ENCODE peak calls at places on chromosomes 5 and 9, in six cellular contexts. T, O, Q, R, W and I are unnamed samples.

GRCh38 chr9:3732077-3733038 is 206.6 kb upstream of the RFX3 start:
- DNase-seq in T (no peak), O (peak; percentile 66), Q (peak; percentile 73), R (peak; percentile 89), W (peak; percentile 24), I (peak; percentile 94)

GRCh38 chr9:131982683-131983239 is 96.9 kb downstream of the MED27 start:
- DNase-seq in T (no peak), O (no peak), Q (no peak), R (peak; percentile 54), W (no peak), I (no peak)

GRCh38 chr9:89418882-89419641 is 78.9 kb downstream of the SEMA4D start:
- DNase-seq in T (no peak), O (no peak), Q (no peak), R (no peak), W (no peak), I (no peak)

GRCh38 chr5:105057001-105057436 is 1494.4 kb upstream of the NUDT12 start:
- DNase-seq in T (no peak), O (no peak), Q (no peak), R (no peak), W (no peak), I (no peak)

GRCh38 chr5:35198681-35199080 is 31.6 kb downstream of the PRLR start:
- DNase-seq in T (no peak), O (no peak), Q (no peak), R (peak; percentile 44), W (no peak), I (peak; percentile 0)

GRCh38 chr9:4433379-4433778 is 56.9 kb upstream of the SLC1A1 start:
- DNase-seq in T (no peak), O (no peak), Q (no peak), R (no peak), W (no peak), I (no peak)

GRCh38 chr9:107730691-107731090 is 241.1 kb upstream of the KLF4 start:
- DNase-seq in T (no peak), O (no peak), Q (no peak), R (no peak), W (no peak), I (no peak)

GRCh38 chr9:111400564-111400898 is 70.5 kb upstream of the OR2K2 start:
- DNase-seq in T (no peak), O (no peak), Q (no peak), R (no peak), W (no peak), I (peak; percentile 4)

GRCh38 chr9:87557996-87558395 is 60.3 kb downstream of the DAPK1 start:
- DNase-seq in T (peak; percentile 51), O (no peak), Q (no peak), R (peak; percentile 38), W (no peak), I (peak; percentile 77)

GRCh38 chr9:125240649-125240999 is 519 bp downstream of the HSPA5 start:
- DNase-seq in T (no peak), O (peak; percentile 12), Q (peak; percentile 49), R (peak; percentile 26), W (peak; percentile 41), I (peak; percentile 34)

GRCh38 chr5:144209421-144209820 is 38.7 kb downstream of the KCTD16 start:
- DNase-seq in T (no peak), O (no peak), Q (no peak), R (no peak), W (no peak), I (no peak)

GRCh38 chr5:56552612-56553268 is 262.6 kb upstream of the MAP3K1 start:
- DNase-seq in T (no peak), O (no peak), Q (no peak), R (peak; percentile 14), W (no peak), I (peak; percentile 33)

GRCh38 chr9:89687216-89687615 is 82.4 kb downstream of the GADD45G start:
- DNase-seq in T (no peak), O (no peak), Q (no peak), R (no peak), W (no peak), I (no peak)

GRCh38 chr9:112093147-112093874 is 81.8 kb downstream of the SUSD1 start:
- DNase-seq in T (peak; percentile 32), O (no peak), Q (peak; percentile 17), R (no peak), W (no peak), I (no peak)

GRCh38 chr9:27770541-27770940 is 197.3 kb upstream of the C9orf72 start:
- DNase-seq in T (no peak), O (no peak), Q (no peak), R (no peak), W (no peak), I (no peak)

GRCh38 chr5:36660397-36661049 is 54.1 kb downstream of the SLC1A3 start:
- DNase-seq in T (no peak), O (peak; percentile 20), Q (no peak), R (no peak), W (no peak), I (no peak)

GRCh38 chr9:4662989-4663792 is 1.1 kb downstream of the PLPP6 start:
- DNase-seq in T (no peak), O (no peak), Q (no peak), R (no peak), W (no peak), I (no peak)

GRCh38 chr9:134185536-134186011 is 21.2 kb upstream of the RNU6ATAC start:
- DNase-seq in T (no peak), O (no peak), Q (no peak), R (peak; percentile 17), W (peak; percentile 12), I (no peak)

GRCh38 chr9:4298255-4299005 is 1.4 kb downstream of the GLIS3 start:
- DNase-seq in T (no peak), O (no peak), Q (peak; percentile 70), R (no peak), W (peak; percentile 32), I (no peak)

GRCh38 chr5:94777163-94777885 is 158.9 kb downstream of the SLF1 start:
- DNase-seq in T (no peak), O (no peak), Q (no peak), R (no peak), W (no peak), I (peak; percentile 13)

GRCh38 chr9:130918870-130919558 is 20.0 kb downstream of the FIBCD1 start:
- DNase-seq in T (no peak), O (no peak), Q (no peak), R (no peak), W (no peak), I (no peak)

GRCh38 chr9:95175523-95175922 is 142.0 kb downstream of the FANCC start:
- DNase-seq in T (no peak), O (no peak), Q (no peak), R (no peak), W (peak; percentile 38), I (no peak)

GRCh38 chr5:83388608-83389007 is 82.9 kb upstream of the VCAN start:
- DNase-seq in T (no peak), O (no peak), Q (no peak), R (no peak), W (no peak), I (peak; percentile 9)

DNA sequence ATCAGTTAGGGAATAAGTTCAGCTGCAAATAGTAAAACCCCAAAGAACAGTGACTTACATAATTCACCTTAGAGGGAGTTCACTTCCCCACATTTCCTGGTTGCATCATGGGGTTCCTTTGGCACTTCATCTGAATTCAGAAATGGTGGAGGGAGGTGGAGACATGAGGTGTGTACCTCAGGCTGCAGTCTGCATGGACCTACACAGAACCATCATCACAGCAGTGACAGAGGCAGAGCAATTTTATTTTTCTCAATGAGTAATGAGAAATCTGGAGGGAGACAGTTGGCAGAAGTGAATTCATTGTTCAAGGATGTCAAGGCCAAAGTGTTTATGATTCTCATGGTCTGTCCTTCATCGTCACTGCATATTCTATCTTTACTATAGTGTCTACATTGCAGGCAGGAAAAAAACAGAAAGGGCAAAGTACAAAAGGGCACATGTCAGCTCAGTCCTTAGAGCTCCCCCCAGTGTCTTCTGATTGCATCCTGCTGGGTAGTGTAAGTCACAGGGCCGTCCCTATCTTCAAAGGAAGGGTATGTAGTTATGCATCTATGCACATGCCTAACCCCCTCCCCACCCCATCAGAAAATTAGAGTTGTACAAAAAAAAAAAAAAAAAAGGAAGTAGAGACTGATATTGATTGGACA is 132.8 kb upstream of the APC start:
- DNase-seq in T (no peak), O (peak; percentile 42), Q (peak; percentile 22), R (no peak), W (no peak), I (no peak)
- TF ChIP-seq CTCF in T (no peak), O (peak; percentile 22), Q (no peak), R (no peak), W (no peak), I (no peak)

DNA sequence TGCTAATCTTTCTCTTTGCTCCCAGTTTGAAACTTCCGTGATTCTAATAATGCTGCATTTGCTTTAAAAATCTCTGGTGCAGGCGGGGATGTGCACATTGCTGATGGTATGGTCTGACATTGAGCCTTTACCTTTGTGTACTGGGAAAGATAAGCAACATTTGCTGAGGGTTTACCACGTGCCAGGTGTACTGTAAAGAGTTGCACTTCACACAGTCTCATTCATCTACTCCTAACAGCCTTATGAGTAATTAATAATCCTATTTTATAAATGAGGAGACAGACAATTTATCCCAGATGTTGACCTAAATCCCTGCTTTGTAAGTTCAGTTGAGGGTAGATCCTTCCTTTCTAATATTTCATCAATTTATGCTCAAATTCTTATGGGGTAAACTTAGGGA is 726 bp upstream of the ADGRV1 start:
- DNase-seq in T (no peak), O (no peak), Q (no peak), R (no peak), W (no peak), I (no peak)
- TF ChIP-seq CTCF in T (no peak), O (no peak), Q (no peak), R (no peak), W (no peak), I (no peak)

GRCh38 chr9:114083693-114084092 is 5.6 kb upstream of the AMBP start:
- DNase-seq in T (peak; percentile 27), O (no peak), Q (no peak), R (no peak), W (no peak), I (no peak)

GRCh38 chr9:114082017-114082735 is 4.1 kb upstream of the AMBP start:
- DNase-seq in T (peak; percentile 95), O (peak; percentile 88), Q (peak; percentile 96), R (peak; percentile 82), W (peak; percentile 92), I (peak; percentile 93)

GRCh38 chr9:114080773-114081440 is 2.8 kb upstream of the AMBP start:
- DNase-seq in T (no peak), O (peak; percentile 69), Q (peak; percentile 84), R (no peak), W (no peak), I (no peak)

GRCh38 chr9:114080195-114080772 is 2.2 kb upstream of the AMBP start:
- DNase-seq in T (no peak), O (no peak), Q (peak; percentile 16), R (no peak), W (no peak), I (no peak)

DNA sequence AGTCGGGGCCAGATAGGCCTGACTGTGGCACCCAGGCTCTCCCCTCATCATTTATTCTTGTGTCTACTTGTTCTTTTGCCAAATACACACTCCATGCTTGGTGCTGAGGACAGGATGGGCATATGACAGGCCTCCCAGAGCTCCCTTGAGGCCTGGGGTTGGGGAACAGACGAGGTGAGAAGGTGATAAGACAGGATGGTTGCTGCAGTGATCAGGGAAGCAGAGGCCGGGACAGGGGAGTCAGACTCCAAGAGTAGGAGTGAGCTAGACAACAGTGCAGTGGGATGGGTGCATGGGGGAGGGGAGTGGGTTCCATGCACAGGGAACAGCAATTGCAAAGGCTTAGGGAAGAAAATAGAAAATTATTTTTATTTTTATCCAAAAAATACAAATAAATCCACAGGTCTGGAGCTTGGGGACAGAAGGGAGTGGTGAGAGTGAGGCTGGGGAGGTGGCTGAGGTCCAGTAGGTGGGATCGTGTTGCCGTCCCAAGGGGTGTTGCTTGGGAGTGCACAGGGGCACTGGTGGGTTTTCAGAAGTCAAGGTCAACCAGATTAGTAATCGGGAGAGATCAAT is 3.4 kb upstream of the AMBP start:
- DNase-seq in T (peak; percentile 60), O (no peak), Q (peak; percentile 43), R (no peak), W (no peak), I (no peak)
- TF ChIP-seq CTCF in T (no peak), O (no peak), Q (no peak), R (no peak), W (no peak), I (no peak)

GRCh38 chr9:15552641-15553527 is at the start of gene CCDC171:
- DNase-seq in T (peak; percentile 97), O (peak; percentile 86), Q (peak; percentile 95), R (peak; percentile 94), W (peak; percentile 91), I (peak; percentile 94)
- TF ChIP-seq CTCF in T (no peak), O (no peak), Q (no peak), R (no peak), W (no peak), I (no peak)